ENCODE peak calls at places on chromosomes 3 and 15, in five cellular contexts. X is CD4-positive, CD25-positive, alpha-beta regulatory T cell; J is heart right ventricle; R is cardiac muscle cell; D is tibial artery. W is an unnamed sample. For H3K9me3 and H3K27me3, the result is how much of the 10 kb centered on the place peaks cover.

GRCh38 chr3:51642462-51642861 is 28.6 kb upstream of the TEX264 start:
- DNase-seq in X (peak), R (peak), J (no peak), D (no peak), W (peak)

GRCh38 chr3:57053122-57053521 is 7.3 kb upstream of the SPATA12 start:
- DNase-seq in D (no peak), J (no peak), R (no peak), X (no peak), W (no peak)

GRCh38 chr3:164390046-164390445 is 688.2 kb downstream of the SI start:
- DNase-seq in R (no peak), X (no peak), D (no peak), J (no peak), W (no peak)

GRCh38 chr15:48373855-48374421 is 42.7 kb downstream of the DUT start:
- DNase-seq in R (no peak), D (no peak), J (no peak), X (no peak), W (peak)

GRCh38 chr15:93479679-93480078 is 390.7 kb upstream of the RGMA start:
- DNase-seq in D (no peak), X (no peak), R (no peak), J (peak), W (no peak)

GRCh38 chr3:81308296-81308695 is 453.1 kb downstream of the GBE1 start:
- DNase-seq in R (no peak), X (no peak), J (no peak), D (no peak), W (peak)

GRCh38 chr3:21705769-21706168 is 45.2 kb downstream of the ZNF385D start:
- DNase-seq in D (peak), R (no peak), X (no peak), J (peak), W (peak)

GRCh38 chr3:42683875-42684593 is 1.3 kb upstream of the KLHL40 start:
- DNase-seq in R (peak), X (no peak), J (peak), D (peak), W (peak)

GRCh38 chr15:68353418-68354145 is 76.0 kb downstream of the FEM1B start:
- DNase-seq in R (no peak), J (no peak), D (no peak), X (no peak), W (peak)

GRCh38 chr15:58058068-58058467 is 7.4 kb downstream of the ALDH1A2 start:
- DNase-seq in X (no peak), R (no peak), D (no peak), J (no peak), W (no peak)

GRCh38 chr3:10726787-10727186 is 89.2 kb upstream of the SLC6A11 start:
- DNase-seq in X (no peak), R (no peak), D (no peak), J (no peak), W (no peak)

GRCh38 chr3:4734454-4734853 is 241.3 kb downstream of the ITPR1 start:
- DNase-seq in R (no peak), D (no peak), X (no peak), J (no peak), W (no peak)

GRCh38 chr3:171354049-171354705 is 106.0 kb downstream of the TNIK start:
- DNase-seq in R (no peak), X (no peak), J (no peak), D (no peak), W (no peak)

GRCh38 chr3:64518950-64519349 is 168.8 kb downstream of the ADAMTS9 start:
- DNase-seq in X (no peak), R (no peak), D (no peak), J (no peak), W (peak)

GRCh38 chr3:126103121-126104027 is 19.4 kb upstream of the SLC41A3 start:
- DNase-seq in X (no peak), J (no peak), R (no peak), D (no peak), W (no peak)

GRCh38 chr15:58732620-58733363 is 16.7 kb downstream of the ADAM10 start:
- DNase-seq in R (no peak), J (no peak), X (no peak), D (no peak), W (no peak)

GRCh38 chr3:112293368-112294321 is at the start of gene SLC9C1:
- DNase-seq in X (peak), J (peak), D (no peak), R (peak), W (peak)

GRCh38 chr3:15102256-15102655 is 3.3 kb upstream of the RBSN start:
- DNase-seq in X (no peak), D (peak), R (no peak), J (peak), W (no peak)

GRCh38 chr15:31463521-31464102 is 137.0 kb downstream of the KLF13 start:
- DNase-seq in R (no peak), D (peak), X (no peak), J (no peak), W (no peak)

GRCh38 chr15:29312387-29312786 is 42.8 kb upstream of the NSMCE3 start:
- DNase-seq in X (no peak), J (no peak), D (no peak), R (no peak), W (peak)

GRCh38 chr15:27796405-27797085 is 302.6 kb downstream of the OCA2 start:
- DNase-seq in D (no peak), J (no peak), X (no peak), R (no peak), W (no peak)

GRCh38 chr3:190225186-190225692 is 97.0 kb downstream of the CLDN1 start:
- DNase-seq in R (peak), X (no peak), D (no peak), J (no peak), W (peak)

GRCh38 chr3:114867828-114868498 is 279.1 kb downstream of the ZBTB20 start:
- DNase-seq in R (no peak), D (no peak), J (peak), X (no peak), W (no peak)

GRCh38 chr3:9173445-9173844 is 76.0 kb downstream of the SRGAP3 start:
- DNase-seq in J (no peak), D (no peak), R (no peak), X (no peak), W (no peak)

GRCh38 chr3:184428561-184429175 is 48.8 kb downstream of the CHRD start:
- DNase-seq in D (peak), X (no peak), R (no peak), J (no peak), W (peak)

GRCh38 chr3:2354702-2355101 is 256.0 kb downstream of the CNTN4 start:
- DNase-seq in R (peak), X (no peak), D (no peak), J (peak), W (no peak)

GRCh38 chr3:14902719-14903118 is 44.7 kb upstream of the NR2C2 start:
- DNase-seq in X (no peak), R (no peak), J (peak), D (no peak), W (no peak)

GRCh38 chr3:9408546-9408945 is 11.1 kb downstream of the SETD5 start:
- DNase-seq in D (no peak), X (no peak), J (no peak), R (no peak), W (no peak)

GRCh38 chr3:189455796-189456195 is 175.4 kb upstream of the TP63 start:
- DNase-seq in X (no peak), R (no peak), D (no peak), J (no peak), W (no peak)

GRCh38 chr3:110858549-110858948 is 213.1 kb upstream of the NECTIN3 start:
- DNase-seq in X (no peak), R (no peak), D (no peak), J (no peak), W (no peak)

GRCh38 chr3:121951291-121951690 is 57.1 kb downstream of the SLC15A2 start:
- DNase-seq in R (no peak), J (no peak), X (no peak), D (no peak), W (no peak)

GRCh38 chr3:34582054-34582453 is 783.6 kb downstream of the PDCD6IP start:
- DNase-seq in X (no peak), J (no peak), D (no peak), R (no peak), W (no peak)

GRCh38 chr3:9886328-9886727 is 4.1 kb upstream of the JAGN1 start:
- DNase-seq in X (no peak), D (no peak), J (no peak), R (no peak), W (no peak)

GRCh38 chr3:109112946-109113345 is 5.0 kb downstream of the MORC1 start:
- DNase-seq in J (peak), R (no peak), D (no peak), X (no peak), W (no peak)

GRCh38 chr15:59550520-59550919 is 61.1 kb upstream of the GCNT3 start:
- DNase-seq in R (no peak), J (no peak), D (no peak), X (no peak), W (no peak)

GRCh38 chr15:27328616-27329015 is 357.6 kb downstream of the GABRG3 start:
- DNase-seq in D (no peak), X (no peak), J (no peak), R (no peak), W (no peak)

GRCh38 chr15:48427960-48428547 is 96.8 kb downstream of the DUT start:
- DNase-seq in D (no peak), X (no peak), R (no peak), J (no peak), W (peak)

GRCh38 chr3:124765197-124765596 is 34.9 kb downstream of the UMPS start:
- DNase-seq in D (no peak), J (no peak), X (no peak), R (no peak), W (no peak)

GRCh38 chr3:49020335-49021212 is 1.3 kb upstream of the NDUFAF3 start:
- DNase-seq in J (peak), X (no peak), R (peak), D (peak), W (peak)

GRCh38 chr3:75727985-75728384 is 57.4 kb downstream of the ZNF717 start:
- DNase-seq in J (no peak), D (no peak), X (no peak), R (no peak), W (no peak)
- H3K9me3 ChIP-seq in J (half or more), D (half or more), X (half or more), R (under half), W (half or more)

DNA sequence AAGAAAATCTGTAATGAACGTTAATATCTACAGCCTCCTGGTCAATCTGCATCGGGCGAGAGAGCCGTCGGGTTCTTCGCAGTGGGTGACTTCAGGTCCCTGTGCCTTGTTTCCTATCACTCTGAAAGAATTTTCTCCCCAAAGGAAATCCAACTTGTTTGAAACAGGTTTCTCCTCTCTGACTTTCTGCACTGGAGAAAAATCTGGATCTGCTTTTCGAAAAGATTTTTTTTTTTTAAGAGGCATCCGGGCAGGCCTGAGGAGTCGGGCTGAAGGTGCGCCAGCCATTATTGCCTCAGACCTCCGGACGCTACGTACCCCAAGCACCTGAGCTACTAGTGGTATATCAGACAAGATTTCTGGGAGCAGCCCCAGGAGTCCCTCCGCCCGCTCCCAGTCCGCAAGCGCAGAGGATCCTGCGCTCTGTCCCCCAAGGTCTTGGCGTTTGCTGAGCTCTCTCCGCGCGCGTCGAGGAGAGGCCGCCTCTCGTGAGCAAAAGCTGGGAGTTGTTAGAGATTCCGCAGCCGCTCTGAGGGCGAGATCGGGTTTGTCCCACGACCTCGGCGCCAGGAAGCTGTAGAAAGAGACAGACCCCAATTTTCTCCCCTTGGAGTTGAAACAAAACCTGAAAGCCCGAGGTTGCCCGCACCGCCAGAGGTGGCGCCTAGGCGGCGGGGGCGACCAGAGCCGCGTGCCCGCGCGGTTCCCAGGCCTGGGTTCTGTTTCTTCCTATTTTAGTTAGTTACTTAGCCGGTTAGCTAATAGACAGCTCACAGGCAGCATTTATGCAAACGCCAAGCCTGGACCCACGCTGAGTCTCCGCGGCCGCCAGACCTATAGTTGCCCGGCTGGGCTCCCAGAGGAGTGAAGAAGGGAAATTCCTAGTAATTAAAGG is 72.4 kb upstream of the POLG start:
- DNase-seq in X (no peak), D (no peak), R (no peak), J (no peak), W (peak)
- H3K27me3 ChIP-seq in X (half or more), D (under half), R (half or more), J (half or more), W (half or more)

GRCh38 chr3:176274161-176274560 is 923.1 kb downstream of the TBL1XR1 start:
- DNase-seq in X (no peak), R (no peak), J (no peak), D (no peak), W (no peak)
- H3K9me3 ChIP-seq in X (under half), R (under half), J (under half), D (under half), W (under half)

GRCh38 chr3:71881732-71882131 is 96.8 kb upstream of the PROK2 start:
- DNase-seq in X (no peak), R (no peak), D (no peak), J (no peak), W (no peak)

GRCh38 chr3:71887256-71887655 is 102.3 kb upstream of the PROK2 start:
- DNase-seq in R (no peak), J (no peak), X (no peak), D (no peak), W (no peak)

GRCh38 chr3:71890356-71890931 is 105.5 kb upstream of the PROK2 start:
- DNase-seq in J (no peak), D (no peak), R (peak), X (no peak), W (no peak)

GRCh38 chr3:71881041-71881440 is 96.1 kb upstream of the PROK2 start:
- DNase-seq in R (no peak), J (no peak), X (no peak), D (no peak), W (no peak)

DNA sequence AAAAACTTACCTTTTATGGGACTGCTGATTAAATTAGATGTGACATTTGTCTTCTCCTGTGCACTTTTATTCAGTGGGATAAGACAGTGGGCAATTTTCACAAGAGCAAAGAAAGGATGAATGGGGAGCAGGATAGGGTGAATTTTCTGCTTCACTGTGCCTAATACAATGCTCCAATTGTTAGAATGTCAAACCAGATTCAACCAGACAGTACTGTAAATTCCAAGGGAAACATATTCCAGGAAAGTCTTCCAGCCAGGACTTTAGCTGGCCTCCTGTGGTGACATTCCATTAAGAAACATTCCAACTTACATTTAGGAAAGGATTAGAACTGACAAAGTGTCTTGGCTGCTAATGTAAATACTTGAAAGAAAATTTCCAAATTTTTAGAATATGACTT is 100.1 kb upstream of the PROK2 start:
- DNase-seq in R (no peak), D (no peak), J (no peak), X (no peak), W (no peak)
- H3K27me3 ChIP-seq in R (under half), D (under half), J (half or more), X (under half), W (under half)

GRCh38 chr3:128919988-128920387 is 40.6 kb downstream of the ACAD9 start:
- DNase-seq in X (no peak), D (no peak), J (no peak), R (no peak), W (no peak)
- H3K9me3 ChIP-seq in X (under half), D (under half), J (under half), R (under half), W (under half)

GRCh38 chr3:137174514-137174913 is 216.7 kb downstream of the IL20RB start:
- DNase-seq in X (no peak), D (no peak), R (no peak), J (no peak), W (no peak)

GRCh38 chr3:137172703-137173102 is 214.9 kb downstream of the IL20RB start:
- DNase-seq in R (no peak), D (no peak), X (no peak), J (no peak), W (no peak)

GRCh38 chr3:137171834-137172603 is 214.2 kb downstream of the IL20RB start:
- DNase-seq in D (no peak), R (no peak), J (no peak), X (no peak), W (no peak)
- H3K27me3 ChIP-seq in D (under half), R (under half), J (under half), X (under half), W (under half)

GRCh38 chr15:77610731-77611130 is 22.0 kb downstream of the LINGO1 start:
- DNase-seq in X (no peak), J (no peak), R (no peak), D (peak), W (no peak)
- H3K9me3 ChIP-seq in X (under half), J (under half), R (under half), D (under half), W (under half)

DNA sequence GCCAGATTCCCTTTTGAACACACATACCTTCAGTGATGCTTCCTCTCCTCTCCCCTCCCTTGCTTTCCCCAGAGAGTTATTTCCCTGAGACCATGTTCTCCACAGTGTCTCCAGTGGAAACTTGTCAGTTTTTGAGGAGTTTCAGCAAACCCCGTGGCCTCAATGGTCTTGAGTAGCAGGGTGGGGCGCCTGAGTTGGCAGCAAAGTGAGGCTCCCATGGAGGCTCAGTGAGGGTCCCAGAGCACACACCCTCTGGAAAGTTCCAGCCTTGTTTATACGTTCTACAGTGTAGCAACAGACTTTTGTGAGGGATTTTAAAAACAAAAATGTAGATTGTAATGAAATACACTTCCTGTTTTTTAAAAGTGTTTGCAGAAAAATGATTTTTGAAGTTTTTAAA is 135.1 kb downstream of the LRRC28 start:
- DNase-seq in R (no peak), D (no peak), X (no peak), J (no peak), W (no peak)
- H3K27me3 ChIP-seq in R (under half), D (under half), X (under half), J (under half), W (under half)

GRCh38 chr3:17589888-17590287 is 152.5 kb downstream of the TBC1D5 start:
- DNase-seq in J (no peak), X (no peak), R (no peak), D (no peak), W (no peak)

GRCh38 chr3:17585561-17586325 is 156.7 kb downstream of the TBC1D5 start:
- DNase-seq in J (no peak), X (no peak), D (no peak), R (no peak), W (peak)

GRCh38 chr3:17588422-17588821 is 154.0 kb downstream of the TBC1D5 start:
- DNase-seq in J (no peak), D (no peak), R (no peak), X (no peak), W (no peak)

GRCh38 chr3:17590465-17590864 is 152.0 kb downstream of the TBC1D5 start:
- DNase-seq in R (no peak), X (no peak), D (no peak), J (no peak), W (no peak)
- H3K9me3 ChIP-seq in R (under half), X (under half), D (under half), J (under half), W (under half)

W was measured in adipocyte.